ENCODE peak calls at places on chromosomes 1 and 21, in ten cellular contexts. Y, K, O, L, F, D, N, U, Q and H are unnamed samples.

GRCh38 chr1:198909973-198910372 is 271.1 kb downstream of the PTPRC start:
- DNase-seq in N (no peak), Y (no peak), U (no peak), F (no peak), K (no peak), L (no peak), Q (no peak), O (no peak), D (no peak), H (no peak)

GRCh38 chr1:226973898-226974543 is 33.9 kb downstream of the COQ8A start:
- DNase-seq in D (no peak), K (no peak), N (peak; percentile 84), L (no peak), F (no peak), O (no peak), Y (no peak), U (peak; percentile 52), Q (no peak), H (no peak)

GRCh38 chr1:155880251-155880650 is 20.9 kb downstream of the SYT11 start:
- DNase-seq in O (no peak), N (no peak), Q (no peak), F (no peak), Y (no peak), L (no peak), K (no peak), U (no peak), D (no peak), H (no peak)

GRCh38 chr1:91314643-91315042 is 90.0 kb downstream of the HFM1 start:
- DNase-seq in D (no peak), L (no peak), K (no peak), Y (no peak), N (no peak), F (no peak), U (no peak), Q (no peak), O (no peak), H (no peak)

GRCh38 chr1:180577361-180577760 is 18.6 kb downstream of the OVAAL start:
- DNase-seq in O (no peak), N (no peak), L (no peak), U (no peak), F (no peak), D (no peak), K (no peak), Q (no peak), Y (no peak), H (no peak)

GRCh38 chr1:111911036-111911435 is 78.4 kb downstream of the KCND3 start:
- DNase-seq in K (no peak), F (no peak), U (no peak), Q (no peak), O (no peak), L (no peak), D (no peak), Y (no peak), N (no peak), H (no peak)

GRCh38 chr1:6979003-6979577 is 193.8 kb downstream of the CAMTA1 start:
- DNase-seq in K (no peak), N (no peak), U (no peak), D (no peak), F (no peak), Q (no peak), L (no peak), O (no peak), Y (no peak), H (no peak)

GRCh38 chr1:178928985-178929384 is 58.1 kb upstream of the ANGPTL1 start:
- DNase-seq in N (no peak), K (no peak), L (no peak), D (no peak), O (no peak), U (no peak), Y (no peak), Q (no peak), F (no peak), H (no peak)

GRCh38 chr1:197137322-197137721 is 9.1 kb downstream of the ASPM start:
- DNase-seq in L (no peak), K (no peak), O (no peak), N (no peak), Y (no peak), F (no peak), D (no peak), Q (no peak), U (no peak), H (no peak)

GRCh38 chr1:181257117-181257516 is 168.6 kb downstream of the IER5 start:
- DNase-seq in O (no peak), N (no peak), Y (no peak), U (no peak), Q (no peak), L (no peak), F (no peak), D (no peak), K (no peak), H (no peak)

GRCh38 chr21:15208787-15209186 is 144.0 kb upstream of the NRIP1 start:
- DNase-seq in Q (no peak), D (no peak), N (no peak), O (no peak), U (no peak), F (no peak), K (no peak), Y (no peak), L (no peak), H (no peak)

GRCh38 chr1:222798111-222798510 is 16.7 kb upstream of the DISP1 start:
- DNase-seq in D (no peak), K (no peak), F (no peak), L (no peak), O (no peak), N (peak; percentile 27), Y (no peak), Q (no peak), U (no peak), H (no peak)

GRCh38 chr1:155776414-155776813 is 80.6 kb downstream of the GON4L start:
- DNase-seq in D (no peak), Y (no peak), N (no peak), U (no peak), Q (no peak), L (no peak), F (no peak), O (no peak), K (no peak), H (no peak)

GRCh38 chr1:245765241-245766000 is 610.6 kb downstream of the KIF26B start:
- DNase-seq in N (peak; percentile 24), L (no peak), Y (no peak), Q (no peak), F (no peak), U (no peak), K (no peak), O (no peak), D (no peak), H (no peak)

GRCh38 chr1:14925336-14926136 is 228.0 kb upstream of the TMEM51 start:
- DNase-seq in Q (no peak), U (no peak), D (no peak), K (no peak), N (no peak), O (no peak), Y (no peak), F (no peak), L (no peak), H (no peak)

GRCh38 chr1:30533141-30533540 is 190.2 kb downstream of the MATN1 start:
- DNase-seq in N (no peak), D (no peak), F (no peak), L (no peak), Q (no peak), Y (no peak), U (no peak), O (no peak), K (no peak), H (no peak)

GRCh38 chr1:234780531-234781162 is 170.7 kb upstream of the IRF2BP2 start:
- DNase-seq in U (no peak), D (no peak), F (no peak), O (no peak), Y (no peak), Q (no peak), N (peak; percentile 26), K (no peak), L (no peak), H (no peak)

GRCh38 chr1:51642739-51643142 is 25.8 kb downstream of the OSBPL9 start:
- DNase-seq in F (no peak), D (peak; percentile 22), Q (no peak), K (no peak), Y (no peak), L (no peak), N (peak; percentile 72), O (no peak), U (peak; percentile 38), H (no peak)

GRCh38 chr1:229863651-229864545 is 203.1 kb upstream of the GALNT2 start:
- DNase-seq in F (no peak), Y (no peak), K (no peak), Q (no peak), L (no peak), O (no peak), U (no peak), D (no peak), N (no peak), H (no peak)

GRCh38 chr1:160416369-160416768 is 16.0 kb downstream of the VANGL2 start:
- DNase-seq in Y (no peak), F (peak; percentile 9), Q (no peak), O (no peak), N (peak; percentile 49), L (no peak), U (no peak), K (no peak), D (peak; percentile 42), H (no peak)

GRCh38 chr1:150293433-150294253 is at the start of gene MRPS21:
- DNase-seq in Y (peak; percentile 81), F (peak; percentile 68), Q (peak; percentile 87), K (peak; percentile 80), U (peak; percentile 91), D (peak; percentile 94), L (peak; percentile 80), N (peak; percentile 91), O (peak; percentile 93), H (peak; percentile 90)

GRCh38 chr21:46426313-46427046 is 32.2 kb upstream of the DIP2A start:
- DNase-seq in D (no peak), O (no peak), Y (no peak), N (no peak), F (no peak), Q (no peak), K (no peak), L (no peak), U (no peak), H (no peak)

GRCh38 chr1:206772228-206773002 is at the start of gene IL10:
- DNase-seq in N (no peak), Y (no peak), U (no peak), O (no peak), F (no peak), D (no peak), Q (no peak), K (no peak), L (no peak), H (peak; percentile 27)

GRCh38 chr1:145695781-145696629 is 11.2 kb downstream of the PDZK1 start:
- DNase-seq in O (no peak), L (no peak), K (no peak), N (no peak), Q (no peak), U (no peak), F (peak; percentile 48), Y (no peak), D (no peak), H (no peak)

GRCh38 chr1:178634445-178634844 is 90.6 kb upstream of the RALGPS2 start:
- DNase-seq in Y (no peak), O (no peak), F (no peak), U (no peak), Q (no peak), N (peak; percentile 56), D (peak; percentile 37), K (no peak), L (no peak), H (no peak)

GRCh38 chr1:189205863-189206262 is 1271.8 kb downstream of the BRINP3 start:
- DNase-seq in Y (no peak), O (no peak), F (no peak), D (no peak), Q (no peak), K (no peak), U (no peak), N (no peak), L (no peak), H (no peak)

GRCh38 chr1:77825356-77825709 is 45.9 kb downstream of the MIGA1 start:
- DNase-seq in N (peak; percentile 31), F (no peak), K (no peak), D (peak; percentile 36), O (no peak), U (peak; percentile 18), Y (peak; percentile 9), Q (peak; percentile 9), L (no peak), H (no peak)

GRCh38 chr1:234554478-234555311 is 55.3 kb downstream of the IRF2BP2 start:
- DNase-seq in L (no peak), K (no peak), U (no peak), O (no peak), N (no peak), D (no peak), Y (no peak), F (no peak), Q (no peak), H (no peak)